ENCODE peak calls at places on chromosomes 7 and 10, in eight cellular contexts. One of them, this sample, is unnamed.

GRCh38 chr10:70980687-70981086 is 92.3 kb upstream of the PCBD1 start:
- DNase-seq in activated CD4-positive, CD25-positive, alpha-beta regulatory T cell treated with anti-CD3 and anti-CD28 coated beads, Interleukin-2, amount 50 U/mL, for 72 hours: no peak
- DNase-seq in activated gamma-delta T cell treated with Interleukin-2 at 50 U/mL for 16 hours: no peak
- DNase-seq in HT-29: no peak
- DNase-seq in activated naive CD4-positive, alpha-beta T cell treated with Interleukin-2 at 50 U/mL for 16 hours: no peak
- DNase-seq in T-helper 2 cell: no peak
- DNase-seq in effector CD4-positive, alpha-beta T cell: no peak
- DNase-seq in HT1080: no peak
- DNase-seq in this sample: no peak

GRCh38 chr7:55588976-55589604 is 16.8 kb upstream of the VOPP1 start:
- DNase-seq in activated CD4-positive, CD25-positive, alpha-beta regulatory T cell treated with anti-CD3 and anti-CD28 coated beads, Interleukin-2, amount 50 U/mL, for 72 hours: no peak
- DNase-seq in activated gamma-delta T cell treated with Interleukin-2 at 50 U/mL for 16 hours: no peak
- DNase-seq in HT-29: no peak
- DNase-seq in activated naive CD4-positive, alpha-beta T cell treated with Interleukin-2 at 50 U/mL for 16 hours: no peak
- DNase-seq in T-helper 2 cell: no peak
- DNase-seq in effector CD4-positive, alpha-beta T cell: no peak
- DNase-seq in HT1080: no peak
- DNase-seq in this sample: no peak

GRCh38 chr10:1190791-1191490 is 134.8 kb downstream of the WDR37 start:
- DNase-seq in activated CD4-positive, CD25-positive, alpha-beta regulatory T cell treated with anti-CD3 and anti-CD28 coated beads, Interleukin-2, amount 50 U/mL, for 72 hours: no peak
- DNase-seq in activated gamma-delta T cell treated with Interleukin-2 at 50 U/mL for 16 hours: no peak
- DNase-seq in HT-29: no peak
- DNase-seq in activated naive CD4-positive, alpha-beta T cell treated with Interleukin-2 at 50 U/mL for 16 hours: no peak
- DNase-seq in T-helper 2 cell: no peak
- DNase-seq in effector CD4-positive, alpha-beta T cell: no peak
- DNase-seq in HT1080: no peak
- DNase-seq in this sample: peak; percentile 13

GRCh38 chr7:86598311-86598710 is 45.4 kb upstream of the GRM3 start:
- DNase-seq in activated CD4-positive, CD25-positive, alpha-beta regulatory T cell treated with anti-CD3 and anti-CD28 coated beads, Interleukin-2, amount 50 U/mL, for 72 hours: no peak
- DNase-seq in activated gamma-delta T cell treated with Interleukin-2 at 50 U/mL for 16 hours: no peak
- DNase-seq in HT-29: peak; percentile 22
- DNase-seq in activated naive CD4-positive, alpha-beta T cell treated with Interleukin-2 at 50 U/mL for 16 hours: no peak
- DNase-seq in T-helper 2 cell: no peak
- DNase-seq in effector CD4-positive, alpha-beta T cell: no peak
- DNase-seq in HT1080: peak; percentile 43
- DNase-seq in this sample: no peak

GRCh38 chr7:105680505-105681187 is 99.4 kb upstream of the EFCAB10 start:
- DNase-seq in activated CD4-positive, CD25-positive, alpha-beta regulatory T cell treated with anti-CD3 and anti-CD28 coated beads, Interleukin-2, amount 50 U/mL, for 72 hours: no peak
- DNase-seq in activated gamma-delta T cell treated with Interleukin-2 at 50 U/mL for 16 hours: no peak
- DNase-seq in HT-29: no peak
- DNase-seq in activated naive CD4-positive, alpha-beta T cell treated with Interleukin-2 at 50 U/mL for 16 hours: no peak
- DNase-seq in T-helper 2 cell: no peak
- DNase-seq in effector CD4-positive, alpha-beta T cell: no peak
- DNase-seq in HT1080: no peak
- DNase-seq in this sample: peak; percentile 64

GRCh38 chr7:101185258-101185839 is 5.3 kb upstream of the NAT16 start:
- DNase-seq in activated CD4-positive, CD25-positive, alpha-beta regulatory T cell treated with anti-CD3 and anti-CD28 coated beads, Interleukin-2, amount 50 U/mL, for 72 hours: no peak
- DNase-seq in activated gamma-delta T cell treated with Interleukin-2 at 50 U/mL for 16 hours: no peak
- DNase-seq in HT-29: no peak
- DNase-seq in activated naive CD4-positive, alpha-beta T cell treated with Interleukin-2 at 50 U/mL for 16 hours: no peak
- DNase-seq in T-helper 2 cell: no peak
- DNase-seq in effector CD4-positive, alpha-beta T cell: no peak
- DNase-seq in HT1080: peak; percentile 64
- DNase-seq in this sample: no peak

GRCh38 chr7:91517408-91517807 is 253.2 kb downstream of the FZD1 start:
- DNase-seq in activated CD4-positive, CD25-positive, alpha-beta regulatory T cell treated with anti-CD3 and anti-CD28 coated beads, Interleukin-2, amount 50 U/mL, for 72 hours: no peak
- DNase-seq in activated gamma-delta T cell treated with Interleukin-2 at 50 U/mL for 16 hours: no peak
- DNase-seq in HT-29: no peak
- DNase-seq in activated naive CD4-positive, alpha-beta T cell treated with Interleukin-2 at 50 U/mL for 16 hours: no peak
- DNase-seq in T-helper 2 cell: no peak
- DNase-seq in effector CD4-positive, alpha-beta T cell: no peak
- DNase-seq in HT1080: no peak
- DNase-seq in this sample: no peak

GRCh38 chr10:117004627-117005453 is at the start of gene SHTN1:
- DNase-seq in activated CD4-positive, CD25-positive, alpha-beta regulatory T cell treated with anti-CD3 and anti-CD28 coated beads, Interleukin-2, amount 50 U/mL, for 72 hours: peak; percentile 30
- DNase-seq in activated gamma-delta T cell treated with Interleukin-2 at 50 U/mL for 16 hours: no peak
- DNase-seq in HT-29: peak; percentile 75
- DNase-seq in activated naive CD4-positive, alpha-beta T cell treated with Interleukin-2 at 50 U/mL for 16 hours: peak; percentile 15
- DNase-seq in T-helper 2 cell: peak; percentile 19
- DNase-seq in effector CD4-positive, alpha-beta T cell: peak; percentile 3
- DNase-seq in HT1080: peak; percentile 75
- DNase-seq in this sample: peak; percentile 91

GRCh38 chr7:135169936-135170222 is 628 bp downstream of the CYREN start:
- DNase-seq in activated CD4-positive, CD25-positive, alpha-beta regulatory T cell treated with anti-CD3 and anti-CD28 coated beads, Interleukin-2, amount 50 U/mL, for 72 hours: no peak
- DNase-seq in activated gamma-delta T cell treated with Interleukin-2 at 50 U/mL for 16 hours: no peak
- DNase-seq in HT-29: no peak
- DNase-seq in activated naive CD4-positive, alpha-beta T cell treated with Interleukin-2 at 50 U/mL for 16 hours: peak; percentile 34
- DNase-seq in T-helper 2 cell: no peak
- DNase-seq in effector CD4-positive, alpha-beta T cell: no peak
- DNase-seq in HT1080: peak; percentile 8
- DNase-seq in this sample: no peak

GRCh38 chr10:64977912-64978311 is 1456.7 kb downstream of the REEP3 start:
- DNase-seq in activated CD4-positive, CD25-positive, alpha-beta regulatory T cell treated with anti-CD3 and anti-CD28 coated beads, Interleukin-2, amount 50 U/mL, for 72 hours: no peak
- DNase-seq in activated gamma-delta T cell treated with Interleukin-2 at 50 U/mL for 16 hours: no peak
- DNase-seq in HT-29: peak; percentile 16
- DNase-seq in activated naive CD4-positive, alpha-beta T cell treated with Interleukin-2 at 50 U/mL for 16 hours: no peak
- DNase-seq in T-helper 2 cell: no peak
- DNase-seq in effector CD4-positive, alpha-beta T cell: no peak
- DNase-seq in HT1080: no peak
- DNase-seq in this sample: no peak

GRCh38 chr7:36719233-36719632 is 5.1 kb downstream of the AOAH start:
- DNase-seq in activated CD4-positive, CD25-positive, alpha-beta regulatory T cell treated with anti-CD3 and anti-CD28 coated beads, Interleukin-2, amount 50 U/mL, for 72 hours: no peak
- DNase-seq in activated gamma-delta T cell treated with Interleukin-2 at 50 U/mL for 16 hours: no peak
- DNase-seq in HT-29: no peak
- DNase-seq in activated naive CD4-positive, alpha-beta T cell treated with Interleukin-2 at 50 U/mL for 16 hours: no peak
- DNase-seq in T-helper 2 cell: no peak
- DNase-seq in effector CD4-positive, alpha-beta T cell: no peak
- DNase-seq in HT1080: no peak
- DNase-seq in this sample: no peak

GRCh38 chr10:127418536-127419168 is 130.5 kb upstream of the NPS start:
- DNase-seq in activated CD4-positive, CD25-positive, alpha-beta regulatory T cell treated with anti-CD3 and anti-CD28 coated beads, Interleukin-2, amount 50 U/mL, for 72 hours: no peak
- DNase-seq in activated gamma-delta T cell treated with Interleukin-2 at 50 U/mL for 16 hours: no peak
- DNase-seq in HT-29: no peak
- DNase-seq in activated naive CD4-positive, alpha-beta T cell treated with Interleukin-2 at 50 U/mL for 16 hours: no peak
- DNase-seq in T-helper 2 cell: no peak
- DNase-seq in effector CD4-positive, alpha-beta T cell: no peak
- DNase-seq in HT1080: no peak
- DNase-seq in this sample: no peak

GRCh38 chr10:127044191-127044590 is 139.0 kb downstream of the DOCK1 start:
- DNase-seq in activated CD4-positive, CD25-positive, alpha-beta regulatory T cell treated with anti-CD3 and anti-CD28 coated beads, Interleukin-2, amount 50 U/mL, for 72 hours: no peak
- DNase-seq in activated gamma-delta T cell treated with Interleukin-2 at 50 U/mL for 16 hours: no peak
- DNase-seq in HT-29: peak; percentile 33
- DNase-seq in activated naive CD4-positive, alpha-beta T cell treated with Interleukin-2 at 50 U/mL for 16 hours: no peak
- DNase-seq in T-helper 2 cell: no peak
- DNase-seq in effector CD4-positive, alpha-beta T cell: no peak
- DNase-seq in HT1080: no peak
- DNase-seq in this sample: peak; percentile 65

GRCh38 chr10:103733002-103733419 is 122.4 kb downstream of the SH3PXD2A start:
- DNase-seq in activated CD4-positive, CD25-positive, alpha-beta regulatory T cell treated with anti-CD3 and anti-CD28 coated beads, Interleukin-2, amount 50 U/mL, for 72 hours: no peak
- DNase-seq in activated gamma-delta T cell treated with Interleukin-2 at 50 U/mL for 16 hours: no peak
- DNase-seq in HT-29: no peak
- DNase-seq in activated naive CD4-positive, alpha-beta T cell treated with Interleukin-2 at 50 U/mL for 16 hours: no peak
- DNase-seq in T-helper 2 cell: no peak
- DNase-seq in effector CD4-positive, alpha-beta T cell: no peak
- DNase-seq in HT1080: no peak
- DNase-seq in this sample: no peak

GRCh38 chr10:46541735-46542566 is 14.5 kb downstream of the GPRIN2 start:
- DNase-seq in activated CD4-positive, CD25-positive, alpha-beta regulatory T cell treated with anti-CD3 and anti-CD28 coated beads, Interleukin-2, amount 50 U/mL, for 72 hours: peak; percentile 20
- DNase-seq in activated gamma-delta T cell treated with Interleukin-2 at 50 U/mL for 16 hours: no peak
- DNase-seq in HT-29: no peak
- DNase-seq in activated naive CD4-positive, alpha-beta T cell treated with Interleukin-2 at 50 U/mL for 16 hours: peak; percentile 1
- DNase-seq in T-helper 2 cell: peak; percentile 1
- DNase-seq in effector CD4-positive, alpha-beta T cell: no peak
- DNase-seq in HT1080: no peak
- DNase-seq in this sample: peak; percentile 47

GRCh38 chr10:49161411-49161997 is 26.7 kb downstream of the TMEM273 start:
- DNase-seq in activated CD4-positive, CD25-positive, alpha-beta regulatory T cell treated with anti-CD3 and anti-CD28 coated beads, Interleukin-2, amount 50 U/mL, for 72 hours: no peak
- DNase-seq in activated gamma-delta T cell treated with Interleukin-2 at 50 U/mL for 16 hours: no peak
- DNase-seq in HT-29: peak; percentile 16
- DNase-seq in activated naive CD4-positive, alpha-beta T cell treated with Interleukin-2 at 50 U/mL for 16 hours: no peak
- DNase-seq in T-helper 2 cell: no peak
- DNase-seq in effector CD4-positive, alpha-beta T cell: no peak
- DNase-seq in HT1080: peak; percentile 79
- DNase-seq in this sample: no peak

GRCh38 chr10:97648557-97649404 is 8.3 kb downstream of the PI4K2A start:
- DNase-seq in activated CD4-positive, CD25-positive, alpha-beta regulatory T cell treated with anti-CD3 and anti-CD28 coated beads, Interleukin-2, amount 50 U/mL, for 72 hours: no peak
- DNase-seq in activated gamma-delta T cell treated with Interleukin-2 at 50 U/mL for 16 hours: peak; percentile 36
- DNase-seq in HT-29: no peak
- DNase-seq in activated naive CD4-positive, alpha-beta T cell treated with Interleukin-2 at 50 U/mL for 16 hours: peak; percentile 38
- DNase-seq in T-helper 2 cell: no peak
- DNase-seq in effector CD4-positive, alpha-beta T cell: peak; percentile 11
- DNase-seq in HT1080: peak; percentile 98
- DNase-seq in this sample: no peak

GRCh38 chr7:34066968-34067367 is 161.6 kb downstream of the BMPER start:
- DNase-seq in activated CD4-positive, CD25-positive, alpha-beta regulatory T cell treated with anti-CD3 and anti-CD28 coated beads, Interleukin-2, amount 50 U/mL, for 72 hours: no peak
- DNase-seq in activated gamma-delta T cell treated with Interleukin-2 at 50 U/mL for 16 hours: no peak
- DNase-seq in HT-29: no peak
- DNase-seq in activated naive CD4-positive, alpha-beta T cell treated with Interleukin-2 at 50 U/mL for 16 hours: no peak
- DNase-seq in T-helper 2 cell: no peak
- DNase-seq in effector CD4-positive, alpha-beta T cell: no peak
- DNase-seq in HT1080: peak; percentile 58
- DNase-seq in this sample: no peak

GRCh38 chr10:81569488-81569887 is 305.5 kb upstream of the NRG3 start:
- DNase-seq in activated CD4-positive, CD25-positive, alpha-beta regulatory T cell treated with anti-CD3 and anti-CD28 coated beads, Interleukin-2, amount 50 U/mL, for 72 hours: no peak
- DNase-seq in activated gamma-delta T cell treated with Interleukin-2 at 50 U/mL for 16 hours: no peak
- DNase-seq in HT-29: no peak
- DNase-seq in activated naive CD4-positive, alpha-beta T cell treated with Interleukin-2 at 50 U/mL for 16 hours: no peak
- DNase-seq in T-helper 2 cell: no peak
- DNase-seq in effector CD4-positive, alpha-beta T cell: no peak
- DNase-seq in HT1080: no peak
- DNase-seq in this sample: no peak

GRCh38 chr10:36362257-36362656 is 720.2 kb upstream of the FZD8 start:
- DNase-seq in activated CD4-positive, CD25-positive, alpha-beta regulatory T cell treated with anti-CD3 and anti-CD28 coated beads, Interleukin-2, amount 50 U/mL, for 72 hours: no peak
- DNase-seq in activated gamma-delta T cell treated with Interleukin-2 at 50 U/mL for 16 hours: no peak
- DNase-seq in HT-29: no peak
- DNase-seq in activated naive CD4-positive, alpha-beta T cell treated with Interleukin-2 at 50 U/mL for 16 hours: no peak
- DNase-seq in T-helper 2 cell: no peak
- DNase-seq in effector CD4-positive, alpha-beta T cell: no peak
- DNase-seq in HT1080: no peak
- DNase-seq in this sample: no peak

GRCh38 chr7:27405780-27406179 is 163.2 kb downstream of the EVX1 start:
- DNase-seq in activated CD4-positive, CD25-positive, alpha-beta regulatory T cell treated with anti-CD3 and anti-CD28 coated beads, Interleukin-2, amount 50 U/mL, for 72 hours: no peak
- DNase-seq in activated gamma-delta T cell treated with Interleukin-2 at 50 U/mL for 16 hours: no peak
- DNase-seq in HT-29: no peak
- DNase-seq in activated naive CD4-positive, alpha-beta T cell treated with Interleukin-2 at 50 U/mL for 16 hours: no peak
- DNase-seq in T-helper 2 cell: no peak
- DNase-seq in effector CD4-positive, alpha-beta T cell: no peak
- DNase-seq in HT1080: no peak
- DNase-seq in this sample: no peak

GRCh38 chr10:43971306-43971705 is 322.6 kb upstream of the ZNF32 start:
- DNase-seq in activated CD4-positive, CD25-positive, alpha-beta regulatory T cell treated with anti-CD3 and anti-CD28 coated beads, Interleukin-2, amount 50 U/mL, for 72 hours: no peak
- DNase-seq in activated gamma-delta T cell treated with Interleukin-2 at 50 U/mL for 16 hours: no peak
- DNase-seq in HT-29: no peak
- DNase-seq in activated naive CD4-positive, alpha-beta T cell treated with Interleukin-2 at 50 U/mL for 16 hours: no peak
- DNase-seq in T-helper 2 cell: no peak
- DNase-seq in effector CD4-positive, alpha-beta T cell: no peak
- DNase-seq in HT1080: no peak
- DNase-seq in this sample: no peak

GRCh38 chr7:2076649-2077064 is 156.1 kb downstream of the MAD1L1 start:
- DNase-seq in activated CD4-positive, CD25-positive, alpha-beta regulatory T cell treated with anti-CD3 and anti-CD28 coated beads, Interleukin-2, amount 50 U/mL, for 72 hours: no peak
- DNase-seq in activated gamma-delta T cell treated with Interleukin-2 at 50 U/mL for 16 hours: no peak
- DNase-seq in HT-29: no peak
- DNase-seq in activated naive CD4-positive, alpha-beta T cell treated with Interleukin-2 at 50 U/mL for 16 hours: no peak
- DNase-seq in T-helper 2 cell: no peak
- DNase-seq in effector CD4-positive, alpha-beta T cell: no peak
- DNase-seq in HT1080: no peak
- DNase-seq in this sample: no peak

GRCh38 chr7:30930621-30931020 is 19.0 kb downstream of the AQP1 start:
- DNase-seq in activated CD4-positive, CD25-positive, alpha-beta regulatory T cell treated with anti-CD3 and anti-CD28 coated beads, Interleukin-2, amount 50 U/mL, for 72 hours: no peak
- DNase-seq in activated gamma-delta T cell treated with Interleukin-2 at 50 U/mL for 16 hours: peak; percentile 1
- DNase-seq in HT-29: no peak
- DNase-seq in activated naive CD4-positive, alpha-beta T cell treated with Interleukin-2 at 50 U/mL for 16 hours: no peak
- DNase-seq in T-helper 2 cell: no peak
- DNase-seq in effector CD4-positive, alpha-beta T cell: no peak
- DNase-seq in HT1080: no peak
- DNase-seq in this sample: no peak

GRCh38 chr10:80429521-80429966 is 21.2 kb downstream of the PRXL2A start:
- DNase-seq in activated CD4-positive, CD25-positive, alpha-beta regulatory T cell treated with anti-CD3 and anti-CD28 coated beads, Interleukin-2, amount 50 U/mL, for 72 hours: no peak
- DNase-seq in activated gamma-delta T cell treated with Interleukin-2 at 50 U/mL for 16 hours: no peak
- DNase-seq in HT-29: peak; percentile 92
- DNase-seq in activated naive CD4-positive, alpha-beta T cell treated with Interleukin-2 at 50 U/mL for 16 hours: no peak
- DNase-seq in T-helper 2 cell: no peak
- DNase-seq in effector CD4-positive, alpha-beta T cell: no peak
- DNase-seq in HT1080: peak; percentile 85
- DNase-seq in this sample: peak; percentile 82

GRCh38 chr7:100726998-100727761 is 6.2 kb upstream of the ZAN start:
- DNase-seq in activated CD4-positive, CD25-positive, alpha-beta regulatory T cell treated with anti-CD3 and anti-CD28 coated beads, Interleukin-2, amount 50 U/mL, for 72 hours: no peak
- DNase-seq in activated gamma-delta T cell treated with Interleukin-2 at 50 U/mL for 16 hours: no peak
- DNase-seq in HT-29: no peak
- DNase-seq in activated naive CD4-positive, alpha-beta T cell treated with Interleukin-2 at 50 U/mL for 16 hours: no peak
- DNase-seq in T-helper 2 cell: no peak
- DNase-seq in effector CD4-positive, alpha-beta T cell: no peak
- DNase-seq in HT1080: no peak
- DNase-seq in this sample: no peak

GRCh38 chr10:58028597-58029366 is 238.9 kb downstream of the IPMK start:
- DNase-seq in activated CD4-positive, CD25-positive, alpha-beta regulatory T cell treated with anti-CD3 and anti-CD28 coated beads, Interleukin-2, amount 50 U/mL, for 72 hours: no peak
- DNase-seq in activated gamma-delta T cell treated with Interleukin-2 at 50 U/mL for 16 hours: no peak
- DNase-seq in HT-29: no peak
- DNase-seq in activated naive CD4-positive, alpha-beta T cell treated with Interleukin-2 at 50 U/mL for 16 hours: no peak
- DNase-seq in T-helper 2 cell: no peak
- DNase-seq in effector CD4-positive, alpha-beta T cell: no peak
- DNase-seq in HT1080: peak; percentile 90
- DNase-seq in this sample: no peak

GRCh38 chr10:94992811-94993210 is 54.4 kb downstream of the CYP2C9 start:
- DNase-seq in activated CD4-positive, CD25-positive, alpha-beta regulatory T cell treated with anti-CD3 and anti-CD28 coated beads, Interleukin-2, amount 50 U/mL, for 72 hours: no peak
- DNase-seq in activated gamma-delta T cell treated with Interleukin-2 at 50 U/mL for 16 hours: no peak
- DNase-seq in HT-29: no peak
- DNase-seq in activated naive CD4-positive, alpha-beta T cell treated with Interleukin-2 at 50 U/mL for 16 hours: no peak
- DNase-seq in T-helper 2 cell: no peak
- DNase-seq in effector CD4-positive, alpha-beta T cell: no peak
- DNase-seq in HT1080: peak; percentile 74
- DNase-seq in this sample: no peak

GRCh38 chr7:43646603-43647313 is 63.9 kb downstream of the STK17A start:
- DNase-seq in activated CD4-positive, CD25-positive, alpha-beta regulatory T cell treated with anti-CD3 and anti-CD28 coated beads, Interleukin-2, amount 50 U/mL, for 72 hours: no peak
- DNase-seq in activated gamma-delta T cell treated with Interleukin-2 at 50 U/mL for 16 hours: no peak
- DNase-seq in HT-29: no peak
- DNase-seq in activated naive CD4-positive, alpha-beta T cell treated with Interleukin-2 at 50 U/mL for 16 hours: no peak
- DNase-seq in T-helper 2 cell: no peak
- DNase-seq in effector CD4-positive, alpha-beta T cell: no peak
- DNase-seq in HT1080: peak; percentile 49
- DNase-seq in this sample: no peak

GRCh38 chr10:3125527-3126170 is 46.9 kb downstream of the PITRM1 start:
- DNase-seq in activated CD4-positive, CD25-positive, alpha-beta regulatory T cell treated with anti-CD3 and anti-CD28 coated beads, Interleukin-2, amount 50 U/mL, for 72 hours: no peak
- DNase-seq in activated gamma-delta T cell treated with Interleukin-2 at 50 U/mL for 16 hours: no peak
- DNase-seq in HT-29: no peak
- DNase-seq in activated naive CD4-positive, alpha-beta T cell treated with Interleukin-2 at 50 U/mL for 16 hours: no peak
- DNase-seq in T-helper 2 cell: no peak
- DNase-seq in effector CD4-positive, alpha-beta T cell: no peak
- DNase-seq in HT1080: no peak
- DNase-seq in this sample: no peak

GRCh38 chr10:88120599-88121333 is 257.3 kb downstream of the PTEN start:
- DNase-seq in activated CD4-positive, CD25-positive, alpha-beta regulatory T cell treated with anti-CD3 and anti-CD28 coated beads, Interleukin-2, amount 50 U/mL, for 72 hours: no peak
- DNase-seq in activated gamma-delta T cell treated with Interleukin-2 at 50 U/mL for 16 hours: no peak
- DNase-seq in HT-29: no peak
- DNase-seq in activated naive CD4-positive, alpha-beta T cell treated with Interleukin-2 at 50 U/mL for 16 hours: no peak
- DNase-seq in T-helper 2 cell: no peak
- DNase-seq in effector CD4-positive, alpha-beta T cell: no peak
- DNase-seq in HT1080: no peak
- DNase-seq in this sample: peak; percentile 64

GRCh38 chr7:134477954-134478353 is 19.1 kb upstream of the AKR1B1 start:
- DNase-seq in activated CD4-positive, CD25-positive, alpha-beta regulatory T cell treated with anti-CD3 and anti-CD28 coated beads, Interleukin-2, amount 50 U/mL, for 72 hours: no peak
- DNase-seq in activated gamma-delta T cell treated with Interleukin-2 at 50 U/mL for 16 hours: no peak
- DNase-seq in HT-29: no peak
- DNase-seq in activated naive CD4-positive, alpha-beta T cell treated with Interleukin-2 at 50 U/mL for 16 hours: no peak
- DNase-seq in T-helper 2 cell: no peak
- DNase-seq in effector CD4-positive, alpha-beta T cell: no peak
- DNase-seq in HT1080: no peak
- DNase-seq in this sample: no peak

GRCh38 chr7:94368371-94368791 is 26.3 kb upstream of the COL1A2 start:
- DNase-seq in activated CD4-positive, CD25-positive, alpha-beta regulatory T cell treated with anti-CD3 and anti-CD28 coated beads, Interleukin-2, amount 50 U/mL, for 72 hours: no peak
- DNase-seq in activated gamma-delta T cell treated with Interleukin-2 at 50 U/mL for 16 hours: no peak
- DNase-seq in HT-29: no peak
- DNase-seq in activated naive CD4-positive, alpha-beta T cell treated with Interleukin-2 at 50 U/mL for 16 hours: no peak
- DNase-seq in T-helper 2 cell: no peak
- DNase-seq in effector CD4-positive, alpha-beta T cell: no peak
- DNase-seq in HT1080: peak; percentile 34
- DNase-seq in this sample: no peak

GRCh38 chr10:12214763-12215218 is 18.8 kb downstream of the CDC123 start:
- DNase-seq in activated CD4-positive, CD25-positive, alpha-beta regulatory T cell treated with anti-CD3 and anti-CD28 coated beads, Interleukin-2, amount 50 U/mL, for 72 hours: no peak
- DNase-seq in activated gamma-delta T cell treated with Interleukin-2 at 50 U/mL for 16 hours: peak; percentile 36
- DNase-seq in HT-29: peak; percentile 77
- DNase-seq in activated naive CD4-positive, alpha-beta T cell treated with Interleukin-2 at 50 U/mL for 16 hours: peak; percentile 22
- DNase-seq in T-helper 2 cell: no peak
- DNase-seq in effector CD4-positive, alpha-beta T cell: peak; percentile 40
- DNase-seq in HT1080: peak; percentile 48
- DNase-seq in this sample: no peak